ENCODE peak calls at places on chromosome 5, in five cellular contexts. One of them, this sample, is unnamed.
A peak's percentile ranks its signal among the peaks of the same experiment; 100 is the strongest.

GRCh38 chr5:38695021-38695961 is 138.8 kb upstream of the LIFR start:
- DNase-seq in neuronal stem cell: peak; percentile 81
- DNase-seq in sigmoid colon: no peak
- DNase-seq in AG04450: no peak
- DNase-seq in naive thymus-derived CD4-positive, alpha-beta T cell: no peak
- DNase-seq in this sample: no peak

GRCh38 chr5:98768160-98769005 is 5.1 kb upstream of the RGMB start:
- DNase-seq in AG04450: no peak
- DNase-seq in sigmoid colon: no peak
- DNase-seq in naive thymus-derived CD4-positive, alpha-beta T cell: no peak
- DNase-seq in neuronal stem cell: peak; percentile 81
- DNase-seq in this sample: no peak

GRCh38 chr5:53249529-53249928 is 140.0 kb upstream of the MOCS2 start:
- DNase-seq in AG04450: peak; percentile 91
- DNase-seq in neuronal stem cell: no peak
- DNase-seq in naive thymus-derived CD4-positive, alpha-beta T cell: no peak
- DNase-seq in sigmoid colon: peak; percentile 65
- DNase-seq in this sample: peak; percentile 56

GRCh38 chr5:141708016-141708415 is 26.0 kb upstream of the ARAP3 start:
- DNase-seq in sigmoid colon: no peak
- DNase-seq in neuronal stem cell: no peak
- DNase-seq in naive thymus-derived CD4-positive, alpha-beta T cell: no peak
- DNase-seq in AG04450: no peak
- DNase-seq in this sample: no peak

GRCh38 chr5:143056792-143057579 is 286.8 kb downstream of the ARHGAP26 start:
- DNase-seq in naive thymus-derived CD4-positive, alpha-beta T cell: no peak
- DNase-seq in AG04450: no peak
- DNase-seq in sigmoid colon: no peak
- DNase-seq in neuronal stem cell: no peak
- DNase-seq in this sample: no peak

GRCh38 chr5:163379298-163380155 is 57.9 kb upstream of the CCNG1 start:
- DNase-seq in naive thymus-derived CD4-positive, alpha-beta T cell: no peak
- DNase-seq in neuronal stem cell: no peak
- DNase-seq in AG04450: peak; percentile 20
- DNase-seq in sigmoid colon: no peak
- DNase-seq in this sample: peak; percentile 62

GRCh38 chr5:127919006-127919796 is 164.4 kb upstream of the SLC12A2 start:
- DNase-seq in naive thymus-derived CD4-positive, alpha-beta T cell: no peak
- DNase-seq in neuronal stem cell: no peak
- DNase-seq in sigmoid colon: no peak
- DNase-seq in AG04450: no peak
- DNase-seq in this sample: no peak

GRCh38 chr5:167358868-167359492 is 932.5 kb upstream of the WWC1 start:
- DNase-seq in neuronal stem cell: no peak
- DNase-seq in AG04450: no peak
- DNase-seq in sigmoid colon: no peak
- DNase-seq in naive thymus-derived CD4-positive, alpha-beta T cell: no peak
- DNase-seq in this sample: no peak

GRCh38 chr5:141514330-141515111 is 25.6 kb downstream of the PCDHGC5 start:
- DNase-seq in naive thymus-derived CD4-positive, alpha-beta T cell: no peak
- DNase-seq in sigmoid colon: no peak
- DNase-seq in AG04450: no peak
- DNase-seq in neuronal stem cell: no peak
- DNase-seq in this sample: no peak

GRCh38 chr5:84088996-84089395 is 295.7 kb downstream of the EDIL3 start:
- DNase-seq in sigmoid colon: no peak
- DNase-seq in neuronal stem cell: no peak
- DNase-seq in naive thymus-derived CD4-positive, alpha-beta T cell: no peak
- DNase-seq in AG04450: peak; percentile 7
- DNase-seq in this sample: no peak

GRCh38 chr5:72106922-72107873 is at the start of gene MAP1B:
- DNase-seq in AG04450: peak; percentile 24
- DNase-seq in neuronal stem cell: peak; percentile 94
- DNase-seq in sigmoid colon: peak; percentile 80
- DNase-seq in naive thymus-derived CD4-positive, alpha-beta T cell: no peak
- DNase-seq in this sample: no peak

GRCh38 chr5:57592236-57592635 is 109.6 kb upstream of the ACTBL2 start:
- DNase-seq in neuronal stem cell: no peak
- DNase-seq in naive thymus-derived CD4-positive, alpha-beta T cell: no peak
- DNase-seq in AG04450: no peak
- DNase-seq in sigmoid colon: no peak
- DNase-seq in this sample: no peak

GRCh38 chr5:41415242-41415641 is 95.2 kb downstream of the PLCXD3 start:
- DNase-seq in neuronal stem cell: no peak
- DNase-seq in AG04450: no peak
- DNase-seq in sigmoid colon: no peak
- DNase-seq in naive thymus-derived CD4-positive, alpha-beta T cell: no peak
- DNase-seq in this sample: no peak

GRCh38 chr5:61613679-61614078 is 281.6 kb downstream of the ZSWIM6 start:
- DNase-seq in sigmoid colon: no peak
- DNase-seq in AG04450: no peak
- DNase-seq in naive thymus-derived CD4-positive, alpha-beta T cell: no peak
- DNase-seq in neuronal stem cell: no peak
- DNase-seq in this sample: no peak

GRCh38 chr5:45796959-45797553 is 100.9 kb upstream of the HCN1 start:
- DNase-seq in sigmoid colon: no peak
- DNase-seq in AG04450: no peak
- DNase-seq in neuronal stem cell: no peak
- DNase-seq in naive thymus-derived CD4-positive, alpha-beta T cell: no peak
- DNase-seq in this sample: no peak

GRCh38 chr5:81972496-81972791 is 621 bp downstream of the ATG10 start:
- DNase-seq in naive thymus-derived CD4-positive, alpha-beta T cell: no peak
- DNase-seq in AG04450: no peak
- DNase-seq in sigmoid colon: no peak
- DNase-seq in neuronal stem cell: no peak
- DNase-seq in this sample: no peak

GRCh38 chr5:31819926-31820516 is 181.1 kb downstream of the PDZD2 start:
- DNase-seq in neuronal stem cell: no peak
- DNase-seq in naive thymus-derived CD4-positive, alpha-beta T cell: no peak
- DNase-seq in AG04450: no peak
- DNase-seq in sigmoid colon: no peak
- DNase-seq in this sample: no peak

GRCh38 chr5:116953251-116953934 is 378.8 kb upstream of the SEMA6A start:
- DNase-seq in AG04450: no peak
- DNase-seq in sigmoid colon: no peak
- DNase-seq in naive thymus-derived CD4-positive, alpha-beta T cell: no peak
- DNase-seq in neuronal stem cell: peak; percentile 57
- DNase-seq in this sample: no peak

GRCh38 chr5:173235499-173236394 is 741 bp upstream of the NKX2-5 start:
- DNase-seq in AG04450: no peak
- DNase-seq in neuronal stem cell: no peak
- DNase-seq in sigmoid colon: no peak
- DNase-seq in naive thymus-derived CD4-positive, alpha-beta T cell: no peak
- DNase-seq in this sample: no peak
- H3K27me3 ChIP-seq in AG04450: peaks cover 99% of the 10 kb centered on the region
- H3K27me3 ChIP-seq in neuronal stem cell: peaks cover 82% of the 10 kb centered on the region
- H3K27me3 ChIP-seq in sigmoid colon: peaks cover 100% of the 10 kb centered on the region
- H3K27me3 ChIP-seq in naive thymus-derived CD4-positive, alpha-beta T cell: peaks cover 34% of the 10 kb centered on the region
- H3K27me3 ChIP-seq in this sample: peaks cover 100% of the 10 kb centered on the region

GRCh38 chr5:88659529-88660325 is 223.3 kb downstream of the MEF2C start:
- DNase-seq in naive thymus-derived CD4-positive, alpha-beta T cell: no peak
- DNase-seq in AG04450: no peak
- DNase-seq in sigmoid colon: no peak
- DNase-seq in neuronal stem cell: peak; percentile 59
- DNase-seq in this sample: no peak
- H3K27me3 ChIP-seq in naive thymus-derived CD4-positive, alpha-beta T cell: peaks cover 14% of the 10 kb centered on the region
- H3K27me3 ChIP-seq in AG04450: peaks cover 38% of the 10 kb centered on the region
- H3K27me3 ChIP-seq in sigmoid colon: peaks cover 71% of the 10 kb centered on the region
- H3K27me3 ChIP-seq in neuronal stem cell: no peaks in the 10 kb centered on the region
- H3K27me3 ChIP-seq in this sample: peaks cover 34% of the 10 kb centered on the region

DNA sequence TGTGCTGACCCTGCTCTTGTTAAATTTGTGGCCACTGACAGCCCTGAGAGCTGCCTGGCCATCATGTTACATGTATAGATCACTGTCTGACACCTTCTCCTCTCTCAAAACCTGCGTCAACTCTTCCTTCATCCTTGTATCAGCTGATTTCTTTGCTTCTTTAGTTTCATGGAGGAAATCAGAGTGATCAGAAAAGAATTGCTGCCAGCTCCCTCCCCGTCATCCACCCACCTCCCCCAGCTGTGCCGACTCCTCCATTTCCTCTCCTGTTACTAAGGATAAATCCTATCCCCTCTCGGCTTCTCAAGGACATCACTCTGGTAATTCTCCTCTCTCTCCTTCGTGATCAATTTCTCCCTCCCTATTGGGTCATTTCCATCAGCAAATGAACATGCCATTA is 108.9 kb downstream of the ICE1 start:
- DNase-seq in naive thymus-derived CD4-positive, alpha-beta T cell: no peak
- DNase-seq in sigmoid colon: no peak
- DNase-seq in AG04450: no peak
- DNase-seq in neuronal stem cell: no peak
- DNase-seq in this sample: no peak
- H3K27me3 ChIP-seq in naive thymus-derived CD4-positive, alpha-beta T cell: no peaks in the 10 kb centered on the region
- H3K27me3 ChIP-seq in sigmoid colon: no peaks in the 10 kb centered on the region
- H3K27me3 ChIP-seq in AG04450: no peaks in the 10 kb centered on the region
- H3K27me3 ChIP-seq in neuronal stem cell: no peaks in the 10 kb centered on the region
- H3K27me3 ChIP-seq in this sample: no peaks in the 10 kb centered on the region

DNA sequence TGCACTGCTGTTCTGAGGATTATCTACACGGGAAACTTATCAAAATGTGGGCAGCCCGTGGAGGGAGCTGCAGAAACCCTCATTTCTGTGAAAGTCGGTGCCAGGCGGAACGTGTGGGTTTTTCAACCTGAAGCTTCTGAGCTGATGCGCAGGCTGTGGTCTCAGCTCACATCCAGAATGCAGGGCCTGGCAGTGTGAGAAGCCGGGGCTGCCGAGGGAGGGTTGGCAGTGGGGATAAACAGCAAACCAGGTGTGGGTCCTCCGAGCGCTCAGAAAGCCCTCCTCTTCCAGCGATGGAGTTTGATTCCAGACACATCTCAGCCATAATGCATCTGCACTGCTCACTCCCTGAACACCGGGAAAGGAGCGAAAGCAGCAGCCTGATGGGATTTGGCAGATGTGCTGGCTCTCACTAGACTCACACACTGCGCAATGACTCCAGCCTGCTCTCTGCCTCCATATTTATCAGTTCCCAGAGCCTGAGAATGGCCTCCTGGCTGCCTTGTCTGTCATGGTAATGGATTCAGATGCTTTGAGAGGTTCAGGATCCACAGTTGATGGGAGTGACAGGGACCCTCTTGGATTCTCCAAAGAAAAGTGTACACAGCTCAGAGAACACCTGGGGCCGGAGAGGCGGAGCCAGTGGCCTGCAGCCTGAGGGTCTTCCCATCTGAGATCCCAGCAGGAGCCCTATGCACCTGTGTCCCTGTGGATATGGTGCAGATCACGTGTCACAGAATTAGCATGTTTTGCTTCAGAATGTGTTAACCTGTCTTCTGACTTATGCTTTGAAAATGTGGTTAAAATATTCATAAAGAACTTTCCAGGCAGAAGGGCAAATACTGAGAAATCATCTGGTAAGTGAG is 280.2 kb downstream of the FSTL4 start:
- DNase-seq in neuronal stem cell: no peak
- DNase-seq in AG04450: no peak
- DNase-seq in sigmoid colon: peak; percentile 48
- DNase-seq in naive thymus-derived CD4-positive, alpha-beta T cell: no peak
- DNase-seq in this sample: no peak
- H3K27me3 ChIP-seq in neuronal stem cell: no peaks in the 10 kb centered on the region
- H3K27me3 ChIP-seq in AG04450: peaks cover 18% of the 10 kb centered on the region
- H3K27me3 ChIP-seq in sigmoid colon: no peaks in the 10 kb centered on the region
- H3K27me3 ChIP-seq in naive thymus-derived CD4-positive, alpha-beta T cell: no peaks in the 10 kb centered on the region
- H3K27me3 ChIP-seq in this sample: peaks cover 13% of the 10 kb centered on the region

This sample was measured in kidney epithelial cell.